ENCODE peak calls at places on chromosomes 11 and 22, in nine cellular contexts. C, K, S, B, D, V, X, T and G are unnamed samples.

GRCh38 chr22:35399678-35400334 is at the start of gene MCM5:
- DNase-seq in S (peak; percentile 98), X (peak; percentile 96), B (peak; percentile 99), T (peak; percentile 98), D (peak; percentile 96), K (peak; percentile 97), V (peak; percentile 95), C (peak; percentile 98), G (peak; percentile 98)

GRCh38 chr11:131678658-131679340 is 308.4 kb downstream of the NTM start:
- DNase-seq in S (no peak), T (no peak), C (no peak), B (no peak), K (no peak), X (no peak), V (no peak), D (no peak), G (no peak)

GRCh38 chr22:43561421-43562178 is 149.8 kb downstream of the MPPED1 start:
- DNase-seq in D (no peak), X (no peak), S (no peak), T (no peak), K (no peak), C (no peak), B (no peak), V (no peak), G (no peak)

GRCh38 chr11:117515892-117516291 is 188.2 kb downstream of the CEP164 start:
- DNase-seq in T (no peak), X (no peak), B (no peak), K (no peak), C (no peak), D (no peak), V (no peak), S (no peak), G (no peak)

GRCh38 chr22:50310209-50310722 is 2.8 kb upstream of the PLXNB2 start:
- DNase-seq in B (no peak), D (no peak), T (peak; percentile 77), S (no peak), X (no peak), C (peak; percentile 14), V (no peak), K (no peak), G (no peak)

GRCh38 chr11:65502274-65502851 is 3.5 kb downstream of the MALAT1 start:
- DNase-seq in X (peak; percentile 49), B (no peak), S (peak; percentile 71), D (peak; percentile 77), T (no peak), C (no peak), V (no peak), K (no peak), G (peak; percentile 51)

GRCh38 chr22:42069801-42070516 is 653 bp downstream of the NAGA start:
- DNase-seq in D (no peak), X (no peak), T (no peak), B (no peak), S (peak; percentile 9), V (no peak), C (no peak), K (no peak), G (peak; percentile 68)

GRCh38 chr22:25102722-25103121 is 96.9 kb upstream of the CRYBB3 start:
- DNase-seq in K (no peak), T (no peak), B (no peak), S (no peak), X (no peak), C (no peak), V (no peak), D (no peak), G (no peak)

GRCh38 chr22:49017769-49018330 is 809.8 kb downstream of the BRD1 start:
- DNase-seq in S (no peak), V (no peak), K (no peak), T (no peak), D (no peak), B (peak; percentile 29), X (no peak), C (no peak), G (no peak)

GRCh38 chr22:45317551-45318167 is 7.9 kb downstream of the FAM118A start:
- DNase-seq in V (no peak), T (peak; percentile 30), D (peak; percentile 85), C (no peak), K (peak; percentile 68), B (peak; percentile 84), X (peak; percentile 57), S (peak; percentile 57), G (peak; percentile 18)

GRCh38 chr11:87150936-87151335 is 113.2 kb downstream of the TMEM135 start:
- DNase-seq in B (no peak), X (peak; percentile 58), K (no peak), T (no peak), S (peak; percentile 62), D (peak; percentile 15), C (no peak), V (no peak), G (no peak)

GRCh38 chr11:21806982-21807749 is 385.7 kb upstream of the ANO5 start:
- DNase-seq in S (peak; percentile 12), V (no peak), K (no peak), X (no peak), C (no peak), B (no peak), D (no peak), T (no peak), G (no peak)

GRCh38 chr22:42856865-42857704 is at the start of gene ARFGAP3:
- DNase-seq in C (peak; percentile 97), S (peak; percentile 92), D (peak; percentile 89), V (peak; percentile 98), B (peak; percentile 97), X (peak; percentile 87), K (peak; percentile 96), T (peak; percentile 98), G (peak; percentile 91)

GRCh38 chr22:37060801-37061610 is 9.5 kb downstream of the KCTD17 start:
- DNase-seq in T (no peak), D (no peak), X (no peak), V (no peak), K (no peak), B (no peak), S (no peak), C (peak; percentile 34), G (no peak)

GRCh38 chr11:70860855-70861254 is 391.5 kb downstream of the SHANK2 start:
- DNase-seq in S (no peak), C (no peak), B (no peak), X (no peak), K (no peak), D (no peak), V (no peak), T (peak; percentile 63), G (no peak)

GRCh38 chr22:37906364-37907008 is 389 bp downstream of the MICALL1 start:
- DNase-seq in T (peak; percentile 55), C (peak; percentile 52), S (no peak), X (no peak), B (peak; percentile 73), K (peak; percentile 61), V (peak; percentile 72), D (no peak), G (peak; percentile 32)

GRCh38 chr11:69156673-69157155 is 979 bp downstream of the SMIM38 start:
- DNase-seq in V (no peak), D (peak; percentile 13), K (no peak), B (no peak), S (peak; percentile 51), X (peak; percentile 7), T (no peak), C (no peak), G (no peak)
- H3K4me3 ChIP-seq in V (no peak overlapping the region), D (no peak overlapping the region), K (no peak overlapping the region), B (peak overlapping the region; percentile 33), S (no peak overlapping the region), X (no peak overlapping the region), T (no peak overlapping the region), C (peak overlapping the region; percentile 61), G (no peak overlapping the region)

DNA sequence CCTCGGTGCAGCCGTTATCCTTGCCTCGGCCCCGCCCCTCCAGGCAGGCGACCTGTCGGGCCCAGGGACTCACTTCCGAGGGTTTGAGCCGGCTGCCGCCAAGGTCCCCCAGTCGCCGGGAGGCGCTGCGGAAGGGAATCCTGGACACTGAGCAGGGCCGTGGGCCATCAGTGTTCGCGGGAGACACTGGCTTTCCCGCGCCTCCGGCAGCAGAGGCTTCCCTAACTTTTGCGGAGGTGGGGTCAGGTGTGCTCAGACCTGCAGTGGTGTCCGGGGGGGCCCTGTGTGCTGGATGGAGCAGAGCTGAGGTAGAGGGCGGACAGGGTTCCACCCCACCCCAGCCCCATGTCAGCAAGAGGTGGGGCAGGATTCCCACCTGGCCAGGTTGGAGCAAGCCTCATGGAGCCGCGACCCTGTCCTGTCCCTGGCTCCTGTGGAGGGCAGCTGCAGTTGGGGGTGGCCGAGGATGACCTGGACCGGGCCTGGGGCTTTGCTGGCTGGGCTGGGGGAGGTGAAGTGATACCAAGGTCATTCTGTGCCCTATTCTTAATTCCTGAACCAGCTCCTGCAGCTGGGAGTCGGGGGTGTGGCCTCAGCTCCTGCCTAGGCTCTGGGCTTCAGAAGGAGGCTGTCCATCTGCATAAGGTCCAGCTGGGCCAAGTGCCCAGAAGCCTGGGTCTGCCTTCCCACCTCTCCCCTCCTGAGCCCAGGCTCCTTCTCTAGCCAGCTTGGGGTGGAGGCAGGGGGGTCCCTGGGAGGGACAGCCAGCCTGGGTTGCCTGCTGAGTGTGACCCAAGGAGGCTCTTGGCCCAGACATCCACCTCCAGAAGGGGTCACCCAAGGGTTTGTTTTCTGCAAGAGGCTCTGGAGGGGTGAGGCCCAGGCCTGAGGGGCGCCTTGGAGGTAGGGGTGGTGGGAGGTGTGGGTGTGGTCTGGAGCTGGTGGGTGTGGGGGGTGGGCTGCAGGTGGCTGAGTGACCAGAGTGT is 8.4 kb downstream of the TSPAN4 start:
- DNase-seq in K (no peak), X (no peak), T (peak; percentile 77), C (no peak), B (no peak), S (no peak), V (no peak), D (peak; percentile 38), G (no peak)
- TF ChIP-seq CTCF in K (peak; percentile 11), X (no peak), T (peak; percentile 49), C (peak; percentile 26), B (no peak), S (no peak), V (peak; percentile 56), D (no peak), G (no peak)

DNA sequence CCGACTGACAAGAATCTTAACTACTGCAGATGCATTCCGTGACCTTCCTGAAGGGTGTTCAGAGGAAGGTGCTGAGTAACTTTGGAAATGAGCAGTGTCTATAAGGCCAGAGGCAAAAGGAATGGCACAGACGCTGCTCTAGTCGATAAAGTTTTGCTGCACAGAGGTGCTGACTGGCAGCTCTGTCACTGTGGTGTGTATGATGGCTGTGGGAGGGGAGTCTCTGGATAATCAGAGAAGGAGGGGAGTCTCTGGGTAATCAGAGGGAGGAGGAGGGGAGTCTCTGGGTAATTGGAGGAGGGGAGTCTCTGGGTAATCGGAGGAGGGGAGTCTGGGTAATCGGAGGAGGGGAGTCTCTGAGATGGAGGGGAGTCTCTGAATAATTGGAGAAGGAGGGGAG is 18.4 kb downstream of the PTDSS2 start:
- DNase-seq in V (no peak), T (no peak), S (no peak), C (no peak), B (no peak), D (no peak), K (no peak), X (no peak), G (no peak)
- H3K4me3 ChIP-seq in V (no peak overlapping the region), T (no peak overlapping the region), S (no peak overlapping the region), C (no peak overlapping the region), B (no peak overlapping the region), D (no peak overlapping the region), K (no peak overlapping the region), X (no peak overlapping the region), G (no peak overlapping the region)

DNA sequence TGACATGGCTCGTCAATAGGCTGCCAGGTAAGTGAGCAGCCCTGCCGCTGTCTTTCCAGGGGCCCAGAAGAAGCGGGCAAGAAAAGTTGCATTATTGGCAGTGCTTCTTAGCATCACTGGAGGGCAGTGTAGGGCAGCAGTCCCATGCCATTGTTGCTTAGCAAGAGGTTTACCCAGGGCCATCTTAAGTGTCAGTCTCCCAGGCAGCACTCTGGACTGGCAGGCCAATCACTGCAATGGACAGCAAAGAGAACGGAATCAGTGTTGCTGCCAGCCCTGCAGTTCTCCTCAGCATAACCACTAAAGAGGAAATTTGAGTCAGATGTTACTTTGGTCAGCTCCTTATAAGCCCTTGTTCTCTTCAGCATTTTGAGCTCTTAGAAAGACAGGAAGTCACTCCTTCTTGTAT is 13.4 kb upstream of the GRK2 start:
- DNase-seq in T (peak; percentile 63), S (peak; percentile 51), C (no peak), B (peak; percentile 67), V (no peak), K (no peak), X (peak; percentile 53), D (peak; percentile 33), G (peak; percentile 77)
- TF ChIP-seq CTCF in T (peak; percentile 43), S (peak; percentile 35), C (peak; percentile 29), B (no peak), V (peak; percentile 40), K (peak; percentile 42), X (peak; percentile 35), D (peak; percentile 23), G (peak; percentile 58)